ENCODE peak calls at places on chromosomes 12 and 14, in seven cellular contexts. One of them, this sample, is unnamed.

GRCh38 chr14:68843471-68844209 is 50.8 kb upstream of the ZFP36L1 start:
- DNase-seq in astrocyte of the spinal cord: peak
- DNase-seq in fibroblast of the aortic adventitia: peak
- DNase-seq in A549: peak
- DNase-seq in testis: peak
- DNase-seq in activated B cell treated with CpG ODN at 0.5 μM for 24 hours: peak
- DNase-seq in body of pancreas: peak
- DNase-seq in this sample: peak

GRCh38 chr12:80837342-80837978 is 100.3 kb downstream of the LIN7A start:
- DNase-seq in astrocyte of the spinal cord: peak
- DNase-seq in fibroblast of the aortic adventitia: peak
- DNase-seq in A549: peak
- DNase-seq in testis: peak
- DNase-seq in activated B cell treated with CpG ODN at 0.5 μM for 24 hours: no peak
- DNase-seq in body of pancreas: peak
- DNase-seq in this sample: no peak

GRCh38 chr12:54394281-54394719 is 9.8 kb upstream of the ZNF385A start:
- DNase-seq in astrocyte of the spinal cord: peak
- DNase-seq in fibroblast of the aortic adventitia: peak
- DNase-seq in A549: no peak
- DNase-seq in testis: peak
- DNase-seq in activated B cell treated with CpG ODN at 0.5 μM for 24 hours: no peak
- DNase-seq in body of pancreas: peak
- DNase-seq in this sample: no peak

GRCh38 chr14:34665785-34666425 is 36.0 kb upstream of the SNX6 start:
- DNase-seq in astrocyte of the spinal cord: peak
- DNase-seq in fibroblast of the aortic adventitia: peak
- DNase-seq in A549: no peak
- DNase-seq in testis: peak
- DNase-seq in activated B cell treated with CpG ODN at 0.5 μM for 24 hours: no peak
- DNase-seq in body of pancreas: peak
- DNase-seq in this sample: peak

GRCh38 chr14:95703805-95704204 is 10.1 kb downstream of the TCL1A start:
- DNase-seq in astrocyte of the spinal cord: no peak
- DNase-seq in fibroblast of the aortic adventitia: no peak
- DNase-seq in A549: no peak
- DNase-seq in testis: no peak
- DNase-seq in activated B cell treated with CpG ODN at 0.5 μM for 24 hours: no peak
- DNase-seq in body of pancreas: no peak
- DNase-seq in this sample: no peak

GRCh38 chr12:59005195-59005961 is 85.1 kb upstream of the LRIG3 start:
- DNase-seq in astrocyte of the spinal cord: peak
- DNase-seq in fibroblast of the aortic adventitia: peak
- DNase-seq in A549: no peak
- DNase-seq in testis: no peak
- DNase-seq in activated B cell treated with CpG ODN at 0.5 μM for 24 hours: no peak
- DNase-seq in body of pancreas: no peak
- DNase-seq in this sample: no peak

GRCh38 chr12:15629761-15630160 is 159.4 kb downstream of the EPS8 start:
- DNase-seq in astrocyte of the spinal cord: peak
- DNase-seq in fibroblast of the aortic adventitia: peak
- DNase-seq in A549: no peak
- DNase-seq in testis: no peak
- DNase-seq in activated B cell treated with CpG ODN at 0.5 μM for 24 hours: no peak
- DNase-seq in body of pancreas: no peak
- DNase-seq in this sample: no peak

GRCh38 chr14:88346048-88346639 is 23.1 kb upstream of the KCNK10 start:
- DNase-seq in astrocyte of the spinal cord: no peak
- DNase-seq in fibroblast of the aortic adventitia: no peak
- DNase-seq in A549: no peak
- DNase-seq in testis: no peak
- DNase-seq in activated B cell treated with CpG ODN at 0.5 μM for 24 hours: no peak
- DNase-seq in body of pancreas: no peak
- DNase-seq in this sample: no peak

GRCh38 chr12:3655331-3655900 is 97.5 kb downstream of the CRACR2A start:
- DNase-seq in astrocyte of the spinal cord: no peak
- DNase-seq in fibroblast of the aortic adventitia: peak
- DNase-seq in A549: peak
- DNase-seq in testis: peak
- DNase-seq in activated B cell treated with CpG ODN at 0.5 μM for 24 hours: no peak
- DNase-seq in body of pancreas: peak
- DNase-seq in this sample: no peak

GRCh38 chr12:15706010-15706676 is 83.0 kb downstream of the EPS8 start:
- DNase-seq in astrocyte of the spinal cord: no peak
- DNase-seq in fibroblast of the aortic adventitia: no peak
- DNase-seq in A549: no peak
- DNase-seq in testis: no peak
- DNase-seq in activated B cell treated with CpG ODN at 0.5 μM for 24 hours: no peak
- DNase-seq in body of pancreas: peak
- DNase-seq in this sample: no peak

GRCh38 chr14:37140176-37140575 is 32.2 kb downstream of the SLC25A21 start:
- DNase-seq in astrocyte of the spinal cord: peak
- DNase-seq in fibroblast of the aortic adventitia: no peak
- DNase-seq in A549: no peak
- DNase-seq in testis: no peak
- DNase-seq in activated B cell treated with CpG ODN at 0.5 μM for 24 hours: no peak
- DNase-seq in body of pancreas: no peak
- DNase-seq in this sample: no peak

GRCh38 chr14:75477881-75478280 is 44.4 kb upstream of the BATF start:
- DNase-seq in astrocyte of the spinal cord: no peak
- DNase-seq in fibroblast of the aortic adventitia: no peak
- DNase-seq in A549: no peak
- DNase-seq in testis: peak
- DNase-seq in activated B cell treated with CpG ODN at 0.5 μM for 24 hours: no peak
- DNase-seq in body of pancreas: no peak
- DNase-seq in this sample: no peak

GRCh38 chr14:75482366-75482765 is 39.9 kb upstream of the BATF start:
- DNase-seq in astrocyte of the spinal cord: no peak
- DNase-seq in fibroblast of the aortic adventitia: no peak
- DNase-seq in A549: no peak
- DNase-seq in testis: no peak
- DNase-seq in activated B cell treated with CpG ODN at 0.5 μM for 24 hours: no peak
- DNase-seq in body of pancreas: no peak
- DNase-seq in this sample: no peak

GRCh38 chr14:75471059-75471458 is 43.2 kb downstream of the JDP2 start:
- DNase-seq in astrocyte of the spinal cord: no peak
- DNase-seq in fibroblast of the aortic adventitia: no peak
- DNase-seq in A549: no peak
- DNase-seq in testis: no peak
- DNase-seq in activated B cell treated with CpG ODN at 0.5 μM for 24 hours: no peak
- DNase-seq in body of pancreas: no peak
- DNase-seq in this sample: no peak

GRCh38 chr14:75479770-75480600 is 42.3 kb upstream of the BATF start:
- DNase-seq in astrocyte of the spinal cord: no peak
- DNase-seq in fibroblast of the aortic adventitia: no peak
- DNase-seq in A549: no peak
- DNase-seq in testis: no peak
- DNase-seq in activated B cell treated with CpG ODN at 0.5 μM for 24 hours: no peak
- DNase-seq in body of pancreas: no peak
- DNase-seq in this sample: no peak

GRCh38 chr14:75476274-75476995 is 45.8 kb upstream of the BATF start:
- DNase-seq in astrocyte of the spinal cord: no peak
- DNase-seq in fibroblast of the aortic adventitia: no peak
- DNase-seq in A549: no peak
- DNase-seq in testis: peak
- DNase-seq in activated B cell treated with CpG ODN at 0.5 μM for 24 hours: no peak
- DNase-seq in body of pancreas: no peak
- DNase-seq in this sample: no peak
- TF ChIP-seq CTCF in astrocyte of the spinal cord: no peak
- TF ChIP-seq CTCF in fibroblast of the aortic adventitia: no peak
- TF ChIP-seq CTCF in A549: no peak
- TF ChIP-seq CTCF in testis: no peak
- TF ChIP-seq CTCF in activated B cell treated with CpG ODN at 0.5 μM for 24 hours: no peak
- TF ChIP-seq CTCF in body of pancreas: no peak
- TF ChIP-seq CTCF in this sample: no peak

DNA sequence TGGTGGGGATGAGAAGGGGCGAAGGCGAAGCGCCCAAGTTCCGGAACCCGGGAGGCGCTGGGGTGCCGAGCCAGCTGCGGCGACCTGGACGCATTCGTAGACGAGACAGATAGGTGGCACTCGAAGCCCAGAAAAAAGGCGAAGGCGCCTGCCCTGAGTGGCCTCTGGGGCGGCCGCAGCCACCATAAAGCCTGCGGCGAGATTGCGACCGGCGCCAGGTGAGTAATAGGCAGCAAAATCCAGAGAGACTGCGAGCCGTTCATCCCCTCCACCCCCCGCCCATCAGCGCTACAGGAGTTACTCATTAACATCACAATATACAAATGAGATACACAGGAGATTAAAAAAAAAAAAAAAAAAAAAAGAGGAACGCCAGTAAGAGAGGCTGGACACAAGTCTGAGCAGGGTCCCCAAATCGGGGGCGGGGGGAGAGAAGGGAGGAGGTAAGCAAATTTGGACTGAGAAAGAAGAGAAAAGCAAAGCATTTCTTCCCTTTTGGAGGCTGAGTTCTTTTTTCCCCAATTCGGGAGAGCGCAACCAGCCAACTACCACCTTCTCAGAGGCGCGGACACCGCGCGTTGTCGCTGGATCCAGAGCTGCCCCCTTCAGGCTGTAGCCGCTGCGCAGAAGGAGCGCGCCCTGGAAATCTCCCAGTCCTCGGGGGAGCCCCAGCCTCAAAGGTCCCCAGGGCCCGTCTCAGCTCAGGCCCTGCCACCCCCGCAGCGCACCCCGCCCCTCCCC is 15.7 kb downstream of the TBX3 start:
- DNase-seq in astrocyte of the spinal cord: peak
- DNase-seq in fibroblast of the aortic adventitia: peak
- DNase-seq in A549: peak
- DNase-seq in testis: peak
- DNase-seq in activated B cell treated with CpG ODN at 0.5 μM for 24 hours: no peak
- DNase-seq in body of pancreas: peak
- DNase-seq in this sample: peak
- TF ChIP-seq CTCF in astrocyte of the spinal cord: peak
- TF ChIP-seq CTCF in fibroblast of the aortic adventitia: peak
- TF ChIP-seq CTCF in A549: peak
- TF ChIP-seq CTCF in testis: peak
- TF ChIP-seq CTCF in activated B cell treated with CpG ODN at 0.5 μM for 24 hours: no peak
- TF ChIP-seq CTCF in body of pancreas: peak
- TF ChIP-seq CTCF in this sample: peak

DNA sequence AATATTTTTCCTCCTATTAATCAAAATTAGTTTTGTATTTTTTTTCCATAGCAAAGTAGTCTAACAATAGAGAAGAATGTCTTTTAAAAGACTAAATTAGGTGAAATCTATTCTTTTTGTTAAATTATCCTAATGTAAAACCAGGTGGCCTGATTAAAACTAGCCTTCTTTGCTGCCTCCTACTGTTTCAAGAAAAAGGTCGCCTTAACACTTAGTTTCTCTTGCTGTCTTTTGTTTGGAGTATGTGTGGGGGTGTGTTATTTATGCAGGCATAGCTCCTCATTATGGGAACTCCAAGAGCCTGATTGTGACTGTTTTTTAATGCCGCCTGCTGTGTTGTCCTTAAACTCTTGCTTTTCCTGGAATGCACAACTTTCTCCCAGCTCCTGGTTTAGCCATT is 855.3 kb downstream of the DIO2 start:
- DNase-seq in astrocyte of the spinal cord: peak
- DNase-seq in fibroblast of the aortic adventitia: no peak
- DNase-seq in A549: no peak
- DNase-seq in testis: no peak
- DNase-seq in activated B cell treated with CpG ODN at 0.5 μM for 24 hours: no peak
- DNase-seq in body of pancreas: no peak
- DNase-seq in this sample: no peak
- TF ChIP-seq CTCF in astrocyte of the spinal cord: peak
- TF ChIP-seq CTCF in fibroblast of the aortic adventitia: no peak
- TF ChIP-seq CTCF in A549: no peak
- TF ChIP-seq CTCF in testis: no peak
- TF ChIP-seq CTCF in activated B cell treated with CpG ODN at 0.5 μM for 24 hours: no peak
- TF ChIP-seq CTCF in body of pancreas: no peak
- TF ChIP-seq CTCF in this sample: peak

DNA sequence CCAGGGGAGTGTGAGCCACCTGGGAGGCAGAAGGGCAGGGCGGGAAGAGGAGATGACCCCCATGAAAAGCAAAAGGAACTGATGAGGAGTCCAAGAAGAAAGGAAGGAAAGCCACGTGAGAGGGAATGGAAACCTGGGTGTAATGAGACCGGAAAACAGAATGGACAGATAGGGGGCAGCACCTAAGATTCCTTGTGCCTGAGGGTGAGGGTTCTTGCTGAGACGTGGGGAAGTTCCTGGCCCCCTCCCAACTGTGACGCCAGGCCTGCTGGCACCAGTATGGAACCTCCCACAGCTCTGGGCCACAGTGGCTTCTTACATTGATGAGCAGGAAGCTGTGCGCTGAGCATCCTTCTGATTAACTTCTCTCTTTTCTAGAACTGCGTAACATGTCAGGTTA is 30.8 kb downstream of the TTC7B start:
- DNase-seq in astrocyte of the spinal cord: peak
- DNase-seq in fibroblast of the aortic adventitia: no peak
- DNase-seq in A549: no peak
- DNase-seq in testis: peak
- DNase-seq in activated B cell treated with CpG ODN at 0.5 μM for 24 hours: no peak
- DNase-seq in body of pancreas: peak
- DNase-seq in this sample: peak
- TF ChIP-seq CTCF in astrocyte of the spinal cord: peak
- TF ChIP-seq CTCF in fibroblast of the aortic adventitia: no peak
- TF ChIP-seq CTCF in A549: no peak
- TF ChIP-seq CTCF in testis: no peak
- TF ChIP-seq CTCF in activated B cell treated with CpG ODN at 0.5 μM for 24 hours: no peak
- TF ChIP-seq CTCF in body of pancreas: no peak
- TF ChIP-seq CTCF in this sample: peak

DNA sequence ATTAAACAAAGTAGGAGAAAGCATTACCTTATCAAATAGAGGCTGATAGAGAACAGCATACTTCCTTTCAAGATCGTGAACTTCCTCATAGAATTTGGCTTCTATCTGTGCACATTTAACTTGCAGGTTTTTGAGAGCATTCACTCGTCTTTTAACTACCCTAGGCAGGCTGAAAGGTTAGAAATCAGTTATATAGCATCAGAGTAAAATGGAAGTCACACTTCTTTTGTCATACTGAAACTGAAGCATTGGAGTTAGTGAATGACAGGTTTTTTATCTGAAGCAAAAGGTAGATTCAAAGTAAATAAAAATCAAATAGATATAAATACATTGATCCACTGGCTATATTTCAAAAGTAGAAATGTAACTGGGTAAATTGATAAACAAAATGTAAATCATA is 24.4 kb downstream of the NAP1L1 start:
- DNase-seq in astrocyte of the spinal cord: no peak
- DNase-seq in fibroblast of the aortic adventitia: no peak
- DNase-seq in A549: no peak
- DNase-seq in testis: no peak
- DNase-seq in activated B cell treated with CpG ODN at 0.5 μM for 24 hours: no peak
- DNase-seq in body of pancreas: no peak
- DNase-seq in this sample: no peak
- TF ChIP-seq CTCF in astrocyte of the spinal cord: no peak
- TF ChIP-seq CTCF in fibroblast of the aortic adventitia: no peak
- TF ChIP-seq CTCF in A549: no peak
- TF ChIP-seq CTCF in testis: no peak
- TF ChIP-seq CTCF in activated B cell treated with CpG ODN at 0.5 μM for 24 hours: no peak
- TF ChIP-seq CTCF in body of pancreas: no peak
- TF ChIP-seq CTCF in this sample: no peak